ENCODE peak calls at places on chromosomes 11 and 22, in ten cellular contexts. I, D, S, L, H, X, O, A, B and Z are unnamed samples.

GRCh38 chr11:121105063-121105480 is 4.0 kb downstream of the TECTA start:
- DNase-seq in I (no peak), D (peak; percentile 6), S (no peak), L (peak; percentile 66), H (peak; percentile 9), X (peak; percentile 69), O (no peak), A (peak; percentile 13), B (no peak), Z (no peak)

GRCh38 chr11:40241524-40242037 is 1217.9 kb downstream of the LRRC4C start:
- DNase-seq in I (no peak), D (peak; percentile 2), S (no peak), L (no peak), H (peak; percentile 9), X (no peak), O (peak; percentile 6), A (no peak), B (no peak), Z (no peak)

GRCh38 chr11:125679837-125680236 is 810 bp downstream of the ACRV1 start:
- DNase-seq in I (no peak), D (no peak), S (no peak), L (no peak), H (no peak), X (no peak), O (no peak), A (no peak), B (no peak), Z (no peak)

GRCh38 chr11:122097419-122098001 is 18.5 kb downstream of the BLID start:
- DNase-seq in I (no peak), D (peak; percentile 65), S (peak; percentile 62), L (no peak), H (peak; percentile 74), X (peak; percentile 79), O (no peak), A (peak; percentile 47), B (no peak), Z (peak; percentile 79)

GRCh38 chr11:83782329-83782728 is 496.2 kb upstream of the CCDC90B start:
- DNase-seq in I (no peak), D (no peak), S (no peak), L (no peak), H (no peak), X (no peak), O (no peak), A (no peak), B (no peak), Z (no peak)

GRCh38 chr11:114232400-114233070 is 63.7 kb upstream of the NNMT start:
- DNase-seq in I (no peak), D (no peak), S (no peak), L (no peak), H (no peak), X (no peak), O (no peak), A (no peak), B (no peak), Z (no peak)

GRCh38 chr22:19290400-19291217 is 910 bp downstream of the CLTCL1 start:
- DNase-seq in I (peak; percentile 11), D (no peak), S (peak; percentile 24), L (no peak), H (no peak), X (peak; percentile 17), O (no peak), A (no peak), B (peak; percentile 55), Z (no peak)

GRCh38 chr11:35239476-35240075 is 100.6 kb downstream of the CD44 start:
- DNase-seq in I (no peak), D (no peak), S (no peak), L (no peak), H (no peak), X (no peak), O (no peak), A (no peak), B (no peak), Z (no peak)

GRCh38 chr22:19723990-19724827 is 870 bp downstream of the GP1BB start:
- DNase-seq in I (peak; percentile 81), D (peak; percentile 25), S (no peak), L (no peak), H (no peak), X (no peak), O (no peak), A (peak; percentile 18), B (no peak), Z (peak; percentile 42)

GRCh38 chr11:44312876-44313275 is 2.9 kb upstream of the ALX4 start:
- DNase-seq in I (no peak), D (no peak), S (no peak), L (peak; percentile 29), H (no peak), X (no peak), O (no peak), A (no peak), B (no peak), Z (no peak)

GRCh38 chr11:70804174-70804855 is 406.0 kb downstream of the CTTN start:
- DNase-seq in I (no peak), D (no peak), S (no peak), L (no peak), H (no peak), X (no peak), O (no peak), A (no peak), B (no peak), Z (no peak)

GRCh38 chr11:59186130-59186594 is 14.2 kb downstream of the DTX4 start:
- DNase-seq in I (no peak), D (no peak), S (peak; percentile 17), L (no peak), H (no peak), X (no peak), O (no peak), A (no peak), B (peak; percentile 58), Z (no peak)

GRCh38 chr22:39318507-39319283 is 728 bp downstream of the RPL3 start:
- DNase-seq in I (peak; percentile 56), D (no peak), S (no peak), L (no peak), H (peak; percentile 44), X (no peak), O (no peak), A (no peak), B (no peak), Z (peak; percentile 55)

DNA sequence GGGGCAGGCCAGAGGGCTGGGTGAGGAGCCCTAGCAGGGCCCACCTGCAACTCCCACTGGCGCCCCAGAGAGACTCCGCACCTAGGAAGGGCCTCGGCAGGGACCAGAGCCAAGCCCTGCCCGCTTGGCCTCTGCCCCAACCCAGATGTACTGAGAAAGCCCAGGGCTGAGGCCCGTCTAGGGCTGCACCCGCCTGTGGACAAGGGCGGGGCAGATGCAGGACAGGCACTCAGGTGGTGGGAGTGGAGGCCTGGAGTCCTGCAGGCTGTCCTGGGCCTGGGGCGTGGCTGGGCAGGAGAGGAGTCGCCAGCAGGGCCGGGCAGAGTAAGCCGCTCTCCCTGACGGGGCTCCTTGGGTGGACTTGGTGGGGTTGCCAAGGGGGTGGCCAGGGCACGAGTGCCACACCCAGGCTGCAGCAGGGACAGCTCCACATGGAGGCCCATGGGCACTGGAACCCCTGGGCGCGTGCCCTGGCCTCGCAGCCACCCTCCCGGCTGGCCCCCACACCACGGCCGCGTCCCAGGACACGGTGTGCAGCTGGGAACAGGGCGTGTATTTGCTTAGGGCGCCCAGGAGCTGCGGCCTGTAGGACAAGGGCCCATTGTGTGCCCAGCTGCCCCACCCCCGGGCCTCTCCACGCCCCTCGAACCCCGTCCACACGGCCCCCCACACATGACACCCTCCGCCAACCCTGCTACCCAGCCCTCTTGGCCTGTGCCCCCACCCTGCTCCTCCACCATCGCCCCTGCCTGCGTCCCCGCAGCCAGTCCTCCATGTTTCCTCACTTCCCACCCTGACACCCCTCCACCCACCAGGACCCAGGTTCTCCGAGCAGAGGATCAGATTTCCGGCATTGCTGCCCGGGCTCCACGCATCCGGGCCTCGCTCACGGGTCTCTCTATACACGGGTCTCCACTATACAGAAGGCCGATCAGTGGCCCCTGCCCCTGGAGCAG is 11.3 kb upstream of the PIM3 start:
- DNase-seq in I (no peak), D (no peak), S (no peak), L (no peak), H (no peak), X (no peak), O (no peak), A (no peak), B (no peak), Z (no peak)
- H3K4me3 ChIP-seq in I (no peak overlapping the region), D (no peak overlapping the region), S (no peak overlapping the region), L (no peak overlapping the region), H (no peak overlapping the region), X (no peak overlapping the region), O (no peak overlapping the region), A (no peak overlapping the region), B (peak overlapping the region; percentile 10), Z (no peak overlapping the region)

DNA sequence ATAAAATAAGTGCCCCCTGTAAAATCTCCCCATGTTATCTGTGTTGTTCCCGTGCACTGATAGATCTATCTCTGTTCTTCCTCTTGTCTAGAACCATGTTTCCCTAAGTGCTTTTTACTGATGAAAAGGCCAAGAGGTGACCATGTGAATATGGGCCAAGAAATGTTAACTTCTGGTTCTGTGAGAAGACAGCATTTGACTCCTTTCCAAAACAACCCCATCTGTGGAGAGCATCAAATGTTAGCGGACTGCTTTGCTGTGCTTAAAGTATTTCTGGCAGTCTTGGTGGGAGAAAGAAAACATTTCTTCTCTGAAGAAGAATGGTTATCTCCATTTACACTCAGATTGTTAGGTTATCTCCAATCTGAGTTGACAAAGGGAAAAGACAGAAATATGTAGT is 58.6 kb upstream of the GUCY1A2 start:
- DNase-seq in I (no peak), D (no peak), S (no peak), L (no peak), H (no peak), X (no peak), O (no peak), A (no peak), B (no peak), Z (peak; percentile 5)
- TF ChIP-seq CTCF in I (no peak), D (no peak), S (no peak), L (no peak), H (no peak), X (no peak), O (no peak), A (no peak), B (no peak), Z (no peak)

DNA sequence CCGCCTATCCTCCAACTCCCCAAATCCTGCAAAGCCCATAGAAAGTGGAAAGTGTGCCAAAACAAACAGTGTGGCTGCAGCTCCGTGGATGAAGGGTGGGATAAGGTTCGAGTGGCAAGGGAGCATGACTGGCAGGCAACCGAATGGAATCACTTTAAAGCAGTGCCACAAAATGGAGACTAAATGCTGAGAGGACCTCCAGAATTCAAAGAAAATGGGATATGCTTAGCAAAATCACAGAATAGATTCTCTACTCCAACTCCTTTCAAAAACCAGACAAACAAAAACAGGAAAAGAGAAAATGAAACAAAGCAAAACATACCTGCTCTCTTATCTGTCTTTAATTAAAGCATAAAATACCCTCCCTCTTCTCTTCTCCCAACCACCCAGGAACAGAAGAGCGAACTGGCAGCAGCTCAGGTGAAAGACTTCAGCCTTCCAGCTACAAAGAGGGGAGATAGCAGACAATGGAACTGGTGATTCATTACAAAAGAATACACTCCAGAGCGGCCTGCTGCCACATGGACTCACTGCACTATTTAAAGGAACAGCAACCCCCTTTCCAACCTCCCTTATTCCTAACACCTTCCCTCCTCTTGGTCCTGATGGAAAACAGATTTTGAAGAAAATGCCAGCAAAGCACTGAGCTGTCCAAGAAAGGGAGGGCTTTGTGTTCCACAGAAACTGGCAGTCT is 118.5 kb downstream of the APOL5 start:
- DNase-seq in I (peak; percentile 57), D (peak; percentile 96), S (peak; percentile 85), L (no peak), H (peak; percentile 92), X (peak; percentile 97), O (peak; percentile 83), A (peak; percentile 86), B (no peak), Z (peak; percentile 74)
- H3K4me3 ChIP-seq in I (peak overlapping the region; percentile 90), D (peak overlapping the region; percentile 86), S (peak overlapping the region; percentile 38), L (peak overlapping the region; percentile 23), H (peak overlapping the region; percentile 65), X (peak overlapping the region; percentile 63), O (peak overlapping the region; percentile 58), A (peak overlapping the region; percentile 62), B (peak overlapping the region; percentile 20), Z (peak overlapping the region; percentile 52)

GRCh38 chr11:46471943-46472661 is 80.5 kb upstream of the CHRM4 start:
- DNase-seq in I (no peak), D (no peak), S (peak; percentile 42), L (no peak), H (no peak), X (no peak), O (no peak), A (no peak), B (no peak), Z (peak; percentile 16)
- TF ChIP-seq CTCF in I (no peak), D (no peak), S (no peak), L (no peak), H (no peak), X (no peak), O (no peak), A (no peak), B (no peak), Z (no peak)